ENCODE peak calls at places on chromosomes 1 and 21, in ten cellular contexts. One of them, this sample, is unnamed.

GRCh38 chr1:162706003-162706402 is 73.7 kb downstream of the DDR2 start:
- DNase-seq in activated gamma-delta T cell treated with Interleukin-2 at 50 U/mL for 16 hours: no peak
- DNase-seq in NCI-H1092: no peak
- DNase-seq in non-pigmented ciliary epithelial cell: no peak
- DNase-seq in nucleus accumbens: no peak
- DNase-seq in mammary epithelial cell: no peak
- DNase-seq in activated CD8-positive, alpha-beta memory T cell treated with anti-CD3 and anti-CD28 coated beads for 1 hour: no peak
- DNase-seq in lung microvascular endothelial cell: no peak
- DNase-seq in C1 segment of cervical spinal cord: no peak
- DNase-seq in brain microvascular endothelial cell: no peak
- DNase-seq in this sample: no peak

GRCh38 chr1:207827488-207827830 is 75.6 kb downstream of the CD46 start:
- DNase-seq in mammary epithelial cell: no peak
- DNase-seq in C1 segment of cervical spinal cord: no peak
- DNase-seq in lung microvascular endothelial cell: no peak
- DNase-seq in NCI-H1092: no peak
- DNase-seq in brain microvascular endothelial cell: no peak
- DNase-seq in non-pigmented ciliary epithelial cell: no peak
- DNase-seq in nucleus accumbens: no peak
- DNase-seq in activated gamma-delta T cell treated with Interleukin-2 at 50 U/mL for 16 hours: no peak
- DNase-seq in activated CD8-positive, alpha-beta memory T cell treated with anti-CD3 and anti-CD28 coated beads for 1 hour: no peak
- DNase-seq in this sample: no peak

GRCh38 chr1:215776336-215776735 is 209.2 kb downstream of the KCTD3 start:
- DNase-seq in activated CD8-positive, alpha-beta memory T cell treated with anti-CD3 and anti-CD28 coated beads for 1 hour: no peak
- DNase-seq in brain microvascular endothelial cell: no peak
- DNase-seq in C1 segment of cervical spinal cord: no peak
- DNase-seq in activated gamma-delta T cell treated with Interleukin-2 at 50 U/mL for 16 hours: no peak
- DNase-seq in non-pigmented ciliary epithelial cell: no peak
- DNase-seq in NCI-H1092: no peak
- DNase-seq in lung microvascular endothelial cell: no peak
- DNase-seq in mammary epithelial cell: no peak
- DNase-seq in nucleus accumbens: no peak
- DNase-seq in this sample: no peak

GRCh38 chr1:24786191-24786590 is 40.9 kb downstream of the CLIC4 start:
- DNase-seq in nucleus accumbens: no peak
- DNase-seq in NCI-H1092: no peak
- DNase-seq in activated gamma-delta T cell treated with Interleukin-2 at 50 U/mL for 16 hours: no peak
- DNase-seq in lung microvascular endothelial cell: no peak
- DNase-seq in non-pigmented ciliary epithelial cell: no peak
- DNase-seq in C1 segment of cervical spinal cord: no peak
- DNase-seq in mammary epithelial cell: peak
- DNase-seq in brain microvascular endothelial cell: no peak
- DNase-seq in activated CD8-positive, alpha-beta memory T cell treated with anti-CD3 and anti-CD28 coated beads for 1 hour: no peak
- DNase-seq in this sample: no peak

GRCh38 chr1:151156515-151156819 is at the start of gene TNFAIP8L2:
- DNase-seq in mammary epithelial cell: no peak
- DNase-seq in non-pigmented ciliary epithelial cell: no peak
- DNase-seq in brain microvascular endothelial cell: no peak
- DNase-seq in nucleus accumbens: no peak
- DNase-seq in activated CD8-positive, alpha-beta memory T cell treated with anti-CD3 and anti-CD28 coated beads for 1 hour: peak
- DNase-seq in NCI-H1092: no peak
- DNase-seq in activated gamma-delta T cell treated with Interleukin-2 at 50 U/mL for 16 hours: peak
- DNase-seq in lung microvascular endothelial cell: no peak
- DNase-seq in C1 segment of cervical spinal cord: peak
- DNase-seq in this sample: no peak

GRCh38 chr1:11967028-11967547 is 13.2 kb upstream of the MFN2 start:
- DNase-seq in mammary epithelial cell: peak
- DNase-seq in NCI-H1092: peak
- DNase-seq in nucleus accumbens: no peak
- DNase-seq in non-pigmented ciliary epithelial cell: no peak
- DNase-seq in lung microvascular endothelial cell: peak
- DNase-seq in C1 segment of cervical spinal cord: no peak
- DNase-seq in activated CD8-positive, alpha-beta memory T cell treated with anti-CD3 and anti-CD28 coated beads for 1 hour: no peak
- DNase-seq in activated gamma-delta T cell treated with Interleukin-2 at 50 U/mL for 16 hours: no peak
- DNase-seq in brain microvascular endothelial cell: no peak
- DNase-seq in this sample: no peak

GRCh38 chr1:221729771-221730170 is 12.1 kb downstream of the DUSP10 start:
- DNase-seq in nucleus accumbens: no peak
- DNase-seq in non-pigmented ciliary epithelial cell: no peak
- DNase-seq in brain microvascular endothelial cell: no peak
- DNase-seq in activated CD8-positive, alpha-beta memory T cell treated with anti-CD3 and anti-CD28 coated beads for 1 hour: no peak
- DNase-seq in NCI-H1092: no peak
- DNase-seq in lung microvascular endothelial cell: peak
- DNase-seq in mammary epithelial cell: peak
- DNase-seq in C1 segment of cervical spinal cord: no peak
- DNase-seq in activated gamma-delta T cell treated with Interleukin-2 at 50 U/mL for 16 hours: no peak
- DNase-seq in this sample: no peak

GRCh38 chr1:44676484-44677200 is 2.1 kb downstream of the ARMH1 start:
- DNase-seq in mammary epithelial cell: no peak
- DNase-seq in activated gamma-delta T cell treated with Interleukin-2 at 50 U/mL for 16 hours: no peak
- DNase-seq in non-pigmented ciliary epithelial cell: no peak
- DNase-seq in activated CD8-positive, alpha-beta memory T cell treated with anti-CD3 and anti-CD28 coated beads for 1 hour: no peak
- DNase-seq in brain microvascular endothelial cell: peak
- DNase-seq in C1 segment of cervical spinal cord: no peak
- DNase-seq in lung microvascular endothelial cell: peak
- DNase-seq in nucleus accumbens: no peak
- DNase-seq in NCI-H1092: no peak
- DNase-seq in this sample: no peak

GRCh38 chr21:18369115-18369514 is 34.5 kb downstream of the TMPRSS15 start:
- DNase-seq in brain microvascular endothelial cell: no peak
- DNase-seq in nucleus accumbens: no peak
- DNase-seq in activated gamma-delta T cell treated with Interleukin-2 at 50 U/mL for 16 hours: no peak
- DNase-seq in activated CD8-positive, alpha-beta memory T cell treated with anti-CD3 and anti-CD28 coated beads for 1 hour: no peak
- DNase-seq in mammary epithelial cell: no peak
- DNase-seq in NCI-H1092: peak
- DNase-seq in lung microvascular endothelial cell: no peak
- DNase-seq in non-pigmented ciliary epithelial cell: no peak
- DNase-seq in C1 segment of cervical spinal cord: no peak
- DNase-seq in this sample: no peak

GRCh38 chr1:8255712-8256111 is 62.2 kb upstream of the SLC45A1 start:
- DNase-seq in nucleus accumbens: no peak
- DNase-seq in C1 segment of cervical spinal cord: no peak
- DNase-seq in brain microvascular endothelial cell: no peak
- DNase-seq in NCI-H1092: no peak
- DNase-seq in mammary epithelial cell: no peak
- DNase-seq in activated CD8-positive, alpha-beta memory T cell treated with anti-CD3 and anti-CD28 coated beads for 1 hour: no peak
- DNase-seq in non-pigmented ciliary epithelial cell: no peak
- DNase-seq in lung microvascular endothelial cell: no peak
- DNase-seq in activated gamma-delta T cell treated with Interleukin-2 at 50 U/mL for 16 hours: no peak
- DNase-seq in this sample: no peak

GRCh38 chr21:23955130-23955873 is 1652.0 kb downstream of the MRPL39 start:
- DNase-seq in C1 segment of cervical spinal cord: no peak
- DNase-seq in NCI-H1092: no peak
- DNase-seq in activated CD8-positive, alpha-beta memory T cell treated with anti-CD3 and anti-CD28 coated beads for 1 hour: no peak
- DNase-seq in brain microvascular endothelial cell: no peak
- DNase-seq in lung microvascular endothelial cell: no peak
- DNase-seq in non-pigmented ciliary epithelial cell: no peak
- DNase-seq in mammary epithelial cell: no peak
- DNase-seq in nucleus accumbens: no peak
- DNase-seq in activated gamma-delta T cell treated with Interleukin-2 at 50 U/mL for 16 hours: no peak
- DNase-seq in this sample: no peak

GRCh38 chr21:42569732-42570301 is 56.2 kb downstream of the SLC37A1 start:
- DNase-seq in brain microvascular endothelial cell: no peak
- DNase-seq in NCI-H1092: no peak
- DNase-seq in nucleus accumbens: no peak
- DNase-seq in activated gamma-delta T cell treated with Interleukin-2 at 50 U/mL for 16 hours: no peak
- DNase-seq in C1 segment of cervical spinal cord: no peak
- DNase-seq in mammary epithelial cell: no peak
- DNase-seq in non-pigmented ciliary epithelial cell: no peak
- DNase-seq in activated CD8-positive, alpha-beta memory T cell treated with anti-CD3 and anti-CD28 coated beads for 1 hour: no peak
- DNase-seq in lung microvascular endothelial cell: no peak
- DNase-seq in this sample: no peak

GRCh38 chr1:201221201-201221846 is 30.7 kb downstream of the IGFN1 start:
- DNase-seq in C1 segment of cervical spinal cord: no peak
- DNase-seq in activated CD8-positive, alpha-beta memory T cell treated with anti-CD3 and anti-CD28 coated beads for 1 hour: no peak
- DNase-seq in nucleus accumbens: no peak
- DNase-seq in non-pigmented ciliary epithelial cell: no peak
- DNase-seq in lung microvascular endothelial cell: no peak
- DNase-seq in activated gamma-delta T cell treated with Interleukin-2 at 50 U/mL for 16 hours: no peak
- DNase-seq in brain microvascular endothelial cell: no peak
- DNase-seq in NCI-H1092: no peak
- DNase-seq in mammary epithelial cell: no peak
- DNase-seq in this sample: no peak

GRCh38 chr1:41046347-41046775 is 24.8 kb upstream of the SLFNL1 start:
- DNase-seq in activated CD8-positive, alpha-beta memory T cell treated with anti-CD3 and anti-CD28 coated beads for 1 hour: no peak
- DNase-seq in non-pigmented ciliary epithelial cell: no peak
- DNase-seq in mammary epithelial cell: no peak
- DNase-seq in lung microvascular endothelial cell: no peak
- DNase-seq in C1 segment of cervical spinal cord: no peak
- DNase-seq in nucleus accumbens: no peak
- DNase-seq in brain microvascular endothelial cell: no peak
- DNase-seq in NCI-H1092: no peak
- DNase-seq in activated gamma-delta T cell treated with Interleukin-2 at 50 U/mL for 16 hours: no peak
- DNase-seq in this sample: no peak

GRCh38 chr1:17551755-17552234 is 12.3 kb downstream of the ARHGEF10L start:
- DNase-seq in brain microvascular endothelial cell: no peak
- DNase-seq in non-pigmented ciliary epithelial cell: no peak
- DNase-seq in C1 segment of cervical spinal cord: no peak
- DNase-seq in nucleus accumbens: no peak
- DNase-seq in lung microvascular endothelial cell: peak
- DNase-seq in activated gamma-delta T cell treated with Interleukin-2 at 50 U/mL for 16 hours: no peak
- DNase-seq in activated CD8-positive, alpha-beta memory T cell treated with anti-CD3 and anti-CD28 coated beads for 1 hour: no peak
- DNase-seq in mammary epithelial cell: no peak
- DNase-seq in NCI-H1092: no peak
- DNase-seq in this sample: no peak

GRCh38 chr1:14421977-14422609 is 176.4 kb upstream of the KAZN start:
- DNase-seq in NCI-H1092: no peak
- DNase-seq in non-pigmented ciliary epithelial cell: no peak
- DNase-seq in nucleus accumbens: no peak
- DNase-seq in C1 segment of cervical spinal cord: no peak
- DNase-seq in activated gamma-delta T cell treated with Interleukin-2 at 50 U/mL for 16 hours: no peak
- DNase-seq in lung microvascular endothelial cell: no peak
- DNase-seq in activated CD8-positive, alpha-beta memory T cell treated with anti-CD3 and anti-CD28 coated beads for 1 hour: no peak
- DNase-seq in brain microvascular endothelial cell: no peak
- DNase-seq in mammary epithelial cell: no peak
- DNase-seq in this sample: no peak

GRCh38 chr1:202697038-202697437 is 13.2 kb downstream of the SYT2 start:
- DNase-seq in activated gamma-delta T cell treated with Interleukin-2 at 50 U/mL for 16 hours: no peak
- DNase-seq in activated CD8-positive, alpha-beta memory T cell treated with anti-CD3 and anti-CD28 coated beads for 1 hour: no peak
- DNase-seq in NCI-H1092: peak
- DNase-seq in brain microvascular endothelial cell: no peak
- DNase-seq in lung microvascular endothelial cell: no peak
- DNase-seq in non-pigmented ciliary epithelial cell: no peak
- DNase-seq in C1 segment of cervical spinal cord: no peak
- DNase-seq in mammary epithelial cell: no peak
- DNase-seq in nucleus accumbens: no peak
- DNase-seq in this sample: no peak